ENCODE peak calls at places on chromosomes 1 and 21, in seven cellular contexts. K, V, X, F, C, Z and D are unnamed samples.

GRCh38 chr1:101769520-101769919 is 227.2 kb downstream of the OLFM3 start:
- DNase-seq in Z (no peak), C (no peak), V (no peak), K (peak; percentile 17), F (peak; percentile 4), X (no peak), D (peak; percentile 51)

GRCh38 chr1:152410599-152410998 is 3.5 kb downstream of the CRNN start:
- DNase-seq in C (no peak), Z (no peak), X (no peak), K (no peak), F (no peak), V (peak; percentile 36), D (no peak)

GRCh38 chr1:46158312-46159281 is 16.3 kb upstream of the TSPAN1 start:
- DNase-seq in F (no peak), K (no peak), Z (no peak), X (peak; percentile 88), C (no peak), V (no peak), D (no peak)

GRCh38 chr1:48079096-48079495 is 81.9 kb upstream of the TRABD2B start:
- DNase-seq in K (no peak), F (no peak), X (no peak), Z (no peak), C (no peak), V (no peak), D (no peak)

GRCh38 chr1:41659159-41659495 is 174.6 kb upstream of the EDN2 start:
- DNase-seq in C (no peak), K (no peak), F (no peak), X (no peak), Z (no peak), V (no peak), D (no peak)

GRCh38 chr1:246724001-246724724 is at the start of gene SCCPDH:
- DNase-seq in X (peak; percentile 91), Z (peak; percentile 47), K (peak; percentile 91), F (peak; percentile 84), C (no peak), V (peak; percentile 70), D (peak; percentile 84)

GRCh38 chr21:37522641-37523295 is 156.2 kb downstream of the DYRK1A start:
- DNase-seq in F (no peak), K (no peak), Z (no peak), C (no peak), V (no peak), X (no peak), D (no peak)

GRCh38 chr1:160090760-160091159 is 7.7 kb downstream of the IGSF8 start:
- DNase-seq in C (no peak), K (no peak), X (no peak), F (no peak), Z (no peak), V (no peak), D (no peak)

GRCh38 chr1:223771814-223772770 is 59.8 kb downstream of the CAPN2 start:
- DNase-seq in K (peak; percentile 81), F (no peak), C (peak; percentile 80), V (peak; percentile 94), Z (peak; percentile 74), X (peak; percentile 92), D (peak; percentile 60)

GRCh38 chr1:185646202-185646683 is 87.9 kb upstream of the HMCN1 start:
- DNase-seq in F (no peak), K (peak; percentile 90), C (peak; percentile 78), V (peak; percentile 99), X (no peak), Z (peak; percentile 99), D (peak; percentile 89)

GRCh38 chr1:232519186-232519585 is 110.7 kb downstream of the SIPA1L2 start:
- DNase-seq in X (no peak), C (no peak), F (no peak), Z (no peak), K (no peak), V (no peak), D (no peak)

GRCh38 chr1:185567006-185567405 is 167.2 kb upstream of the HMCN1 start:
- DNase-seq in X (no peak), Z (peak; percentile 92), K (peak; percentile 43), C (peak; percentile 13), F (no peak), V (peak; percentile 63), D (no peak)

GRCh38 chr1:110756506-110756905 is 81.8 kb upstream of the KCNA3 start:
- DNase-seq in C (no peak), X (no peak), Z (no peak), F (no peak), K (no peak), V (no peak), D (no peak)

GRCh38 chr1:87291107-87291506 is 37.6 kb upstream of the LMO4 start:
- DNase-seq in F (no peak), C (no peak), V (peak; percentile 89), Z (no peak), K (no peak), X (no peak), D (no peak)

GRCh38 chr21:39676054-39676771 is 63.5 kb downstream of the B3GALT5 start:
- DNase-seq in Z (peak; percentile 85), V (peak; percentile 78), C (no peak), K (peak; percentile 73), X (no peak), F (no peak), D (peak; percentile 32)

GRCh38 chr1:22696610-22697009 is 14.0 kb upstream of the EPHB2 start:
- DNase-seq in X (no peak), V (no peak), C (no peak), F (no peak), Z (no peak), K (no peak), D (no peak)

GRCh38 chr1:29133861-29134694 is 10.4 kb upstream of the TMEM200B start:
- DNase-seq in K (no peak), X (peak; percentile 53), C (no peak), F (no peak), Z (no peak), V (no peak), D (no peak)

GRCh38 chr1:61389194-61389925 is 307.0 kb downstream of the NFIA start:
- DNase-seq in Z (no peak), V (no peak), X (no peak), K (no peak), C (no peak), F (no peak), D (no peak)

GRCh38 chr1:178344513-178345077 is 152.2 kb downstream of the CLEC20A start:
- DNase-seq in C (peak; percentile 52), Z (peak; percentile 87), V (peak; percentile 93), K (peak; percentile 43), X (no peak), F (no peak), D (peak; percentile 38)

GRCh38 chr1:6385673-6386191 is 7.8 kb downstream of the ACOT7 start:
- DNase-seq in K (peak; percentile 68), F (no peak), C (peak; percentile 77), X (peak; percentile 57), V (peak; percentile 83), Z (peak; percentile 99), D (peak; percentile 84)

GRCh38 chr1:245179706-245180105 is 24.9 kb downstream of the KIF26B start:
- DNase-seq in K (no peak), Z (no peak), X (no peak), C (no peak), F (no peak), V (no peak), D (no peak)

GRCh38 chr1:55970711-55971110 is 608.7 kb downstream of the PLPP3 start:
- DNase-seq in Z (no peak), V (peak; percentile 87), X (no peak), C (no peak), K (no peak), F (no peak), D (no peak)

GRCh38 chr1:197986817-197987216 is 69.6 kb downstream of the LHX9 start:
- DNase-seq in K (no peak), Z (no peak), X (no peak), C (no peak), V (no peak), F (no peak), D (no peak)
- TF ChIP-seq EZH2 in K (no peak), Z (no peak), X (no peak), C (no peak), V (no peak), F (no peak), D (no peak)

DNA sequence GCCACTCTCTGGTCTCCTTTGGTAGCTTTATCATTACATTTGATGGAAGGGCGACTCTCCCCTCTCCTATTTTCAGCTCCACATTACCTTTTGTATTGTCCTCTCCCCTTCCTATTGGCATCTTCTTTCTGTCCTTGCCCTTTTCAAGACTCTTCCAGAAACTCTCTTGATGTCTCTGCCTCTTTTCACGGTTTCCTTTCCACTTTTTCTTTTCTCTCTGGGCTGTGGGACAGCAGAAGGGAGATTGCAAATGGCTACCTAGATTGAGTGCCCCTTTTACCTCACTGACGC is 17.5 kb downstream of the IER5 start:
- DNase-seq in Z (no peak), V (no peak), K (no peak), X (no peak), F (no peak), C (no peak), D (no peak)
- TF ChIP-seq EZH2 in Z (no peak), V (no peak), K (no peak), X (no peak), F (no peak), C (no peak), D (no peak)

DNA sequence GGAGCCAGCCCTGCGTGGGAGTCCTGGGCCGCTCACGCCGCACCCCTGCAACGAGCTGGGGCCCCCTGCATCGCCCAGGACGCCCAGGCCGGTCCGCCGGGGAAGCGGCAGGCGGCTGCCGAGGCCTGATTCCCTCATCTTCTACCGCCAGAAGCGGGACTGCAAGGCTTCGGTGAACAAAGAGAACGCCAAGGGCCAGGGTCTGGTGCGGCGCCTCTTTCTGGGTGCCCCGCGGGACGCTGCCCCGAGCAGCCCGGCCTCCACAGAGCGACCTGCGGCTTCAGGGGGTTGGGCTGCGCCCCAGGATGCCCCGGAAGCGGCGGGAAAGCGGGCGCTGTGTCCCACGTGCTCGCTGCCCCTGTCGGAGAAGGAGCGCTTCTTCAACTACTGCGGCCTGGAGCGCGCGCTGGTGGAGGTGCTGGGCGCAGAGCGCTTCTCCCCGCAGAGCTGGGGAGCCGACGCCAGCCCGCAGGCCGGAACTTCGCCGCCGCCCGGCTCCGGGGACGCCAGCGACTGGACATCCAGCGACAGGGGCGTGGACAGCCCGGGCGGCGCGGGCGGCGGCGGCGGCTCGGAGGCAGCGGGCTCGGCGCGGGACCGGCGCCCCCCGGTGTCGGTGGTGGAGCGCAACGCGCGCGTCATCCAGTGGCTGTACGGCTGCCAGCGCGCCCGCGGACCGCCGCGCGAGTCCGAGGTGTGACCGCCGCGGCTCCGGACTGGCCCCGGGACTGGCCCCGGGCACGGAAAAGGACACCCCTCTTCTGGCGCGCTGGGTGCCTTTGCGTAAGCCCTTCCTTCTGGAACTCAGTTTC is 2.7 kb downstream of the FAM110D start:
- DNase-seq in F (no peak), K (peak; percentile 80), Z (peak; percentile 47), V (peak; percentile 65), C (no peak), X (peak; percentile 95), D (peak; percentile 85)
- TF ChIP-seq EZH2 in F (no peak), K (no peak), Z (no peak), V (no peak), C (no peak), X (no peak), D (peak; percentile 85)

DNA sequence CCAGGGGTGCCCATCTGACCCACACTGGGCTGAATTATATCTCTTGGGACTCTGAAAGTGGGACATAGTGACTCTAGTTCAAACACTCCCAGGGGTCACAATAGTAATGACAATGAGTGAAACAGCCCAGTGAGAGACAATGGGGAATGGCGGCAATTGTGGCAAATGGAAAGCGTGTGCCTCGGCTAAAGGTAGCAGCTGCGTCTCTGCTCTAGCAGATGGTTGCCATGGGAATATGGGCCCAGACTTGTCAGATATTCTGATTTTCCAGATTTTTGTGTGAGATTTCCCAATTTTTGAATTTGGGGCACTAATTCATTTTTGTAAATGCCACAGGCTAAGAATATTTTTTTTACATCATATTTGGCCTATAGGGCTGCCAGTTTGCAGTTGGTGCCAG is 21.4 kb upstream of the PTP4A2 start:
- DNase-seq in C (no peak), K (no peak), V (no peak), Z (no peak), F (no peak), X (no peak), D (no peak)
- TF ChIP-seq EZH2 in C (no peak), K (no peak), V (no peak), Z (no peak), F (no peak), X (no peak), D (no peak)